ENCODE peak calls at places on chromosomes 16 and 17, in eight cellular contexts. R is tibial artery, I is AG09309, B is choroid plexus epithelial cell, V is PC-3, G is IMR-90, O is dorsolateral prefrontal cortex, A is adrenal gland. N is an unnamed sample.

GRCh38 chr16:3584412-3584811 is 7.2 kb upstream of the NLRC3 start:
- DNase-seq in I (no peak), O (no peak), R (no peak), A (no peak), G (no peak), B (no peak), V (no peak), N (no peak)

GRCh38 chr16:4801962-4802658 is at the start of gene ROGDI:
- DNase-seq in B (peak), V (peak), R (peak), A (peak), O (peak), I (no peak), G (peak), N (peak)

GRCh38 chr17:44547625-44548297 is 9.5 kb upstream of the FZD2 start:
- DNase-seq in R (no peak), V (no peak), B (peak), I (no peak), A (peak), G (no peak), O (no peak), N (no peak)

GRCh38 chr16:85171809-85172464 is 59.7 kb upstream of the CIBAR2 start:
- DNase-seq in A (no peak), R (no peak), B (no peak), V (peak), G (no peak), I (no peak), O (no peak), N (no peak)

GRCh38 chr16:57725077-57725953 is 10.3 kb upstream of the KATNB1 start:
- DNase-seq in A (no peak), V (peak), I (no peak), B (peak), O (no peak), R (no peak), G (no peak), N (no peak)

GRCh38 chr17:82490512-82491195 is 28.9 kb upstream of the FOXK2 start:
- DNase-seq in V (no peak), R (no peak), O (no peak), I (no peak), G (no peak), B (no peak), A (no peak), N (no peak)

GRCh38 chr17:64041912-64042311 is 21.5 kb upstream of the ICAM2 start:
- DNase-seq in O (no peak), I (no peak), G (no peak), V (no peak), R (no peak), B (no peak), A (no peak), N (no peak)

GRCh38 chr16:56938664-56939513 is 6.9 kb downstream of the HERPUD1 start:
- DNase-seq in B (no peak), A (no peak), O (no peak), I (no peak), V (no peak), R (peak), G (no peak), N (no peak)

GRCh38 chr17:66511125-66511524 is 208.7 kb downstream of the PRKCA start:
- DNase-seq in G (no peak), I (no peak), R (no peak), V (peak), O (no peak), A (no peak), B (no peak), N (no peak)

GRCh38 chr17:56913000-56913866 is 616 bp downstream of the TRIM25 start:
- DNase-seq in A (peak), B (peak), I (no peak), O (no peak), V (peak), G (no peak), R (no peak), N (no peak)

GRCh38 chr16:26827386-26827785 is 239.3 kb upstream of the C16orf82 start:
- DNase-seq in I (no peak), R (no peak), B (no peak), A (no peak), V (no peak), G (no peak), O (no peak), N (no peak)
- TF ChIP-seq CTCF in I (no peak), R (no peak), B (no peak), A (no peak), V (no peak), G (no peak), O (no peak), N (no peak)

GRCh38 chr16:72987480-72987901 is 60.4 kb downstream of the ZFHX3 start:
- DNase-seq in O (no peak), I (no peak), R (peak), B (no peak), A (no peak), G (no peak), V (peak), N (no peak)
- H3K4me3 ChIP-seq in O (no peak), I (no peak), R (no peak), B (no peak), A (no peak), G (no peak), V (no peak), N (no peak)

GRCh38 chr17:80889897-80890550 is 101.6 kb upstream of the CHMP6 start:
- DNase-seq in A (no peak), V (no peak), I (no peak), G (no peak), R (no peak), O (no peak), B (no peak), N (no peak)

GRCh38 chr17:80892900-80893603 is 98.6 kb upstream of the CHMP6 start:
- DNase-seq in R (peak), I (peak), G (peak), V (peak), B (peak), A (peak), O (no peak), N (peak)

GRCh38 chr17:80892019-80892855 is 99.4 kb upstream of the CHMP6 start:
- DNase-seq in R (peak), O (peak), G (peak), B (peak), A (peak), I (peak), V (peak), N (peak)

GRCh38 chr17:80890551-80890930 is 101.1 kb upstream of the CHMP6 start:
- DNase-seq in G (no peak), R (no peak), I (no peak), B (no peak), V (no peak), O (no peak), A (no peak), N (no peak)

GRCh38 chr17:80891096-80892018 is 100.3 kb upstream of the CHMP6 start:
- DNase-seq in G (peak), A (peak), R (peak), I (peak), V (peak), O (no peak), B (peak), N (peak)
- TF ChIP-seq CTCF in G (peak), A (no peak), R (no peak), I (peak), V (peak), O (no peak), B (peak), N (peak)

DNA sequence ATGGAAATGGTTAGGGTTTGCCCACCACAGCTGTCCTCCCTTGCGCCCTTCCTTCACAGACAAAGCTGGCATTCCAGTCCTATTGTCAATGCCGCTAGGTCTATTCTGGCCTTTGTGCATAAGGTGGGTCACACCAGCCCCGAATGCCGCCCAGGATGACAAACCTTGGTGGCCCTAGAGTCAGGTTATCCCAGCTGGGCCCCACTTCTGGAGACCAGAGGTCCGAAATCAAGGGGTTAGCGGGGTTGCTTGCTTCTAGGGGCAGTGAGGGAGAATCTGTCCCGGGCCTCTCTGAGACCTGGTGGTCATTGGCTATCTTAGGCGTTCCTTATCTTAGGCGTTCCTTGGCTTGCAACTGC is 472.1 kb downstream of the SOX9 start:
- DNase-seq in O (no peak), A (no peak), V (no peak), B (no peak), I (no peak), G (no peak), R (no peak), N (no peak)
- H3K4me3 ChIP-seq in O (peak), A (peak), V (no peak), B (no peak), I (no peak), G (no peak), R (peak), N (no peak)

GRCh38 chr17:76356803-76357456 is 3.2 kb upstream of the PRPSAP1 start:
- DNase-seq in G (no peak), V (peak), A (no peak), O (no peak), I (no peak), R (no peak), B (no peak), N (no peak)
- TF ChIP-seq CTCF in G (no peak), V (no peak), A (no peak), O (no peak), I (no peak), R (no peak), B (no peak), N (no peak)

GRCh38 chr16:2003827-2004641 is 5.6 kb downstream of the ZNF598 start:
- DNase-seq in G (peak), A (peak), R (peak), V (peak), B (peak), O (peak), I (no peak), N (peak)

GRCh38 chr16:2007081-2007836 is 2.4 kb downstream of the ZNF598 start:
- DNase-seq in A (no peak), O (no peak), B (no peak), G (no peak), V (no peak), R (no peak), I (no peak), N (no peak)

GRCh38 chr16:2006317-2006716 is 3.3 kb downstream of the ZNF598 start:
- DNase-seq in R (no peak), G (no peak), I (no peak), A (no peak), O (no peak), V (no peak), B (no peak), N (no peak)

GRCh38 chr16:2004795-2005517 is 4.7 kb downstream of the ZNF598 start:
- DNase-seq in R (no peak), V (no peak), B (no peak), A (no peak), G (no peak), I (no peak), O (no peak), N (no peak)

DNA sequence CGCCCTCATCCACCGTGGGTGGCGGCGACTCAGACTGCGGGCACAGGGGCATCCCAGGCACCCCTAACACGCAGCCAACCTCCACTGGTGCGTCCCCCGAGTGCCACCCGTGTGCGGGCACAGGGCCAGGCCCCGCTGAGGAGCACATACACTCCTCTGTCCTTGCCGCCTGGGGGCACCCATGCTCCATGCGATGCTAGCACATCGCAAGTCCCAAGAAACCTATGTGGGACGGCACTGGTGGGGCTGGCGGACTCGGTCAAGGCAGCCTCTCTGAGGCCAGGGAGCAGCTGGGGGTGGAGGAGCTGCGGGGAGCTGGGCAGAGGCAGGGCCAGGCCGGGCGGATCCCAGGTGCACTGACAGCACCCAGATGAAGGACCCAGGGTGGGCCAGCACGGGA is 4.0 kb downstream of the ZNF598 start:
- DNase-seq in O (no peak), R (no peak), G (no peak), B (no peak), A (no peak), I (no peak), V (no peak), N (no peak)
- H3K4me3 ChIP-seq in O (peak), R (no peak), G (no peak), B (no peak), A (no peak), I (no peak), V (no peak), N (no peak)

GRCh38 chr16:24995469-24995868 is 19.7 kb downstream of the ARHGAP17 start:
- DNase-seq in O (no peak), V (no peak), G (no peak), B (no peak), A (no peak), I (no peak), R (no peak), N (no peak)
- TF ChIP-seq CTCF in O (no peak), V (peak), G (no peak), B (peak), A (no peak), I (no peak), R (no peak), N (no peak)

N was measured in astrocyte.